ENCODE peak calls at places on chromosomes 13 and 19, in six cellular contexts. A, U, F, L, T and M are unnamed samples.

GRCh38 chr13:50509771-50510441 is 333.6 kb downstream of the DLEU7 start:
- DNase-seq in T (peak), L (no peak), F (peak), U (no peak), A (no peak), M (peak)

GRCh38 chr13:113086991-113087922 is 18.3 kb upstream of the F7 start:
- DNase-seq in T (no peak), A (no peak), L (no peak), F (no peak), U (no peak), M (no peak)

GRCh38 chr13:84296386-84296785 is 414.1 kb upstream of the SLITRK1 start:
- DNase-seq in U (no peak), F (no peak), T (no peak), L (no peak), A (no peak), M (peak)

GRCh38 chr13:74133657-74134201 is 475 bp downstream of the KLF12 start:
- DNase-seq in L (peak), T (peak), A (peak), U (peak), F (peak), M (peak)

GRCh38 chr13:24630121-24630520 is 50.1 kb upstream of the ATP12A start:
- DNase-seq in U (no peak), L (no peak), F (no peak), T (no peak), A (no peak), M (no peak)

GRCh38 chr19:3024870-3025515 is 4.1 kb downstream of the TLE2 start:
- DNase-seq in T (peak), U (no peak), L (peak), A (peak), F (no peak), M (peak)

GRCh38 chr19:7857727-7858701 is 16.2 kb downstream of the PRR36 start:
- DNase-seq in A (peak), F (no peak), U (peak), T (peak), L (peak), M (peak)

GRCh38 chr13:93473441-93474270 is 247.0 kb downstream of the GPC6 start:
- DNase-seq in F (peak), A (no peak), U (no peak), L (no peak), T (peak), M (peak)

GRCh38 chr19:41563847-41564514 is 12.0 kb upstream of the CEACAM21 start:
- DNase-seq in L (no peak), U (no peak), F (no peak), A (peak), T (no peak), M (peak)

GRCh38 chr19:47197141-47197540 is 33.9 kb downstream of the BBC3 start:
- DNase-seq in F (no peak), A (no peak), L (no peak), U (no peak), T (no peak), M (no peak)

GRCh38 chr19:13955662-13956364 is 3.5 kb downstream of the DCAF15 start:
- DNase-seq in F (no peak), T (no peak), A (no peak), L (no peak), U (no peak), M (no peak)

GRCh38 chr13:106680796-106681482 is 113.0 kb upstream of the ARGLU1 start:
- DNase-seq in A (peak), T (no peak), F (no peak), U (peak), L (no peak), M (peak)

GRCh38 chr13:95896302-95896701 is 156.9 kb downstream of the UGGT2 start:
- DNase-seq in L (no peak), F (peak), U (no peak), T (no peak), A (no peak), M (no peak)

GRCh38 chr19:56838930-56839664 is 1.4 kb downstream of the PEG3 start:
- DNase-seq in A (no peak), F (no peak), T (no peak), U (peak), L (no peak), M (peak)

GRCh38 chr19:36257512-36257876 is 42.6 kb downstream of the ZNF146 start:
- DNase-seq in T (no peak), A (no peak), U (no peak), F (no peak), L (peak), M (peak)

GRCh38 chr13:37954191-37954590 is 84.6 kb upstream of the TRPC4 start:
- DNase-seq in F (no peak), U (no peak), L (no peak), T (no peak), A (no peak), M (no peak)

GRCh38 chr13:22187329-22187728 is 516.5 kb downstream of the FGF9 start:
- DNase-seq in A (no peak), T (no peak), F (peak), L (no peak), U (no peak), M (no peak)

GRCh38 chr19:34269489-34269888 is 15.1 kb downstream of the GARRE1 start:
- DNase-seq in T (no peak), A (no peak), L (no peak), U (no peak), F (no peak), M (no peak)

GRCh38 chr13:45705936-45706335 is 3.8 kb downstream of the CBY2 start:
- DNase-seq in F (no peak), T (no peak), L (no peak), A (no peak), U (no peak), M (no peak)
- H3K23ac ChIP-seq in F (no peak), T (no peak), L (no peak), A (no peak), U (no peak), M (no peak)

GRCh38 chr13:99926014-99926731 is 45.4 kb downstream of the ZIC5 start:
- DNase-seq in T (no peak), L (no peak), F (peak), U (no peak), A (no peak), M (no peak)
- H2BK15ac ChIP-seq in T (no peak), L (peak), F (no peak), U (peak), A (no peak), M (no peak)

GRCh38 chr19:19615086-19615485 is 3.4 kb downstream of the PBX4 start:
- DNase-seq in F (peak), U (no peak), A (no peak), L (no peak), T (peak), M (no peak)

GRCh38 chr19:19619121-19619848 is 798 bp upstream of the PBX4 start:
- DNase-seq in L (no peak), T (no peak), A (no peak), F (no peak), U (no peak), M (no peak)

GRCh38 chr19:19623383-19623782 is 4.6 kb downstream of the LPAR2 start:
- DNase-seq in F (no peak), A (no peak), L (no peak), U (no peak), T (no peak), M (no peak)

GRCh38 chr19:19619849-19620210 is 1.3 kb upstream of the PBX4 start:
- DNase-seq in U (no peak), T (no peak), F (no peak), A (no peak), L (no peak), M (no peak)

GRCh38 chr19:19618384-19619051 is at the start of gene PBX4:
- DNase-seq in U (peak), F (peak), A (peak), L (peak), T (peak), M (peak)
- H3K9ac ChIP-seq in U (peak), F (peak), A (no peak), L (no peak), T (peak), M (peak)

GRCh38 chr13:101915333-101915732 is 462.9 kb downstream of the ITGBL1 start:
- DNase-seq in T (no peak), L (no peak), U (no peak), F (no peak), A (no peak), M (no peak)
- H3K23ac ChIP-seq in T (no peak), L (no peak), U (no peak), F (no peak), A (no peak), M (no peak)

DNA sequence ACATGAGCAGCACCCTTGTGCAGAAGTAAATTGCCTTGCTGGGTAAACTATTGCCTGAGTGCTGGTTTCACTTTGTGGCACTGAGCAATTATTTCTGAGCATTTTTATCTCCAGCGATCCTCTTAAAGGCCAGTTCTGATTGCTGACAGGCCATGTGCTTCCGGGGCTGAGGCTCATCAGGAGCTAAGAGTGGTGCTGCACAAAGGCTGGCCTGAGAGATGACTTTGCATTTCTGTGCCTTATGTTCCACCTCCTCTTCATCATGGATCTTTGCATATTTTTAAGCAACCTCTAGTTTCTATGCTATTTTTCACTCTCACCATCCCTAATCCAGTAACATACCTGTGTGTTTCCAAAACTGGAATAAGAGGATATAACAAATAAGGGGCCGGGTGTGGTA is 17.6 kb upstream of the COG6 start:
- DNase-seq in U (no peak), A (no peak), T (no peak), L (no peak), F (no peak), M (no peak)
- H2BK15ac ChIP-seq in U (no peak), A (no peak), T (no peak), L (no peak), F (no peak), M (no peak)